ENCODE peak calls at places on chromosomes 5 and 9, in seven cellular contexts. I is CD8-positive, alpha-beta T cell; O is choroid plexus epithelial cell; S is foreskin keratinocyte; E is nephron progenitor cell; T is GM23338; H is fibroblast of villous mesenchyme. F is an unnamed sample.

GRCh38 chr5:65359569-65359968 is 122.2 kb downstream of the ADAMTS6 start:
- DNase-seq in O (no peak), H (no peak), S (no peak), E (no peak), I (no peak), T (no peak), F (no peak)

GRCh38 chr5:9034671-9035070 is 511.2 kb downstream of the SEMA5A start:
- DNase-seq in E (no peak), O (peak; percentile 94), H (peak; percentile 89), T (no peak), I (no peak), S (peak; percentile 47), F (no peak)

GRCh38 chr5:134642931-134643530 is 5.6 kb upstream of the SEC24A start:
- DNase-seq in T (no peak), H (no peak), E (no peak), I (no peak), S (no peak), O (no peak), F (no peak)

GRCh38 chr5:149282966-149283332 is 11.3 kb downstream of the AFAP1L1 start:
- DNase-seq in T (no peak), O (no peak), H (no peak), E (no peak), I (no peak), S (no peak), F (no peak)

GRCh38 chr5:166031926-166032325 is 2259.5 kb upstream of the WWC1 start:
- DNase-seq in I (no peak), S (peak; percentile 83), E (no peak), H (no peak), T (no peak), O (no peak), F (no peak)

GRCh38 chr5:67908145-67908765 is 307.3 kb upstream of the PIK3R1 start:
- DNase-seq in S (no peak), E (no peak), T (no peak), O (no peak), H (no peak), I (no peak), F (no peak)

GRCh38 chr5:5178121-5178520 is 38.0 kb downstream of the ADAMTS16 start:
- DNase-seq in E (peak; percentile 8), T (no peak), S (no peak), O (peak; percentile 54), H (no peak), I (no peak), F (no peak)

GRCh38 chr5:171421331-171422262 is 2.1 kb downstream of the FGF18 start:
- DNase-seq in H (no peak), I (no peak), S (no peak), T (peak; percentile 28), O (no peak), E (no peak), F (no peak)

GRCh38 chr9:6187272-6187671 is 28.3 kb upstream of the IL33 start:
- DNase-seq in T (no peak), E (no peak), H (no peak), I (no peak), S (no peak), O (no peak), F (no peak)

GRCh38 chr5:151213803-151214613 is 9.9 kb downstream of the CCDC69 start:
- DNase-seq in S (no peak), O (peak; percentile 78), T (peak; percentile 65), H (peak; percentile 87), I (peak; percentile 91), E (no peak), F (peak; percentile 62)

GRCh38 chr5:175694371-175695160 is 36.7 kb downstream of the HRH2 start:
- DNase-seq in H (no peak), S (no peak), I (no peak), T (no peak), O (no peak), E (no peak), F (no peak)

GRCh38 chr9:137312852-137313325 is 10.8 kb upstream of the NRARP start:
- DNase-seq in S (no peak), I (no peak), H (no peak), T (no peak), E (no peak), O (no peak), F (no peak)

GRCh38 chr5:9233035-9233434 is 312.8 kb downstream of the SEMA5A start:
- DNase-seq in O (no peak), T (no peak), E (no peak), H (no peak), S (no peak), I (no peak), F (no peak)

GRCh38 chr5:78565395-78565794 is 83.2 kb downstream of the LHFPL2 start:
- DNase-seq in I (no peak), H (no peak), E (no peak), S (no peak), T (no peak), O (no peak), F (no peak)

GRCh38 chr5:166441-167372 is 24.6 kb upstream of the LRRC14B start:
- DNase-seq in T (no peak), I (no peak), O (no peak), S (no peak), E (no peak), H (no peak), F (no peak)

GRCh38 chr9:22463205-22463604 is 16.6 kb downstream of the DMRTA1 start:
- DNase-seq in O (peak; percentile 4), I (no peak), S (peak; percentile 21), H (no peak), T (no peak), E (no peak), F (no peak)

GRCh38 chr9:98290411-98290810 is 35.0 kb upstream of the TBC1D2 start:
- DNase-seq in E (no peak), I (no peak), T (no peak), H (no peak), S (no peak), O (no peak), F (no peak)

GRCh38 chr9:33161011-33161588 is 6.0 kb downstream of the B4GALT1 start:
- DNase-seq in O (peak; percentile 97), T (no peak), H (peak; percentile 98), I (peak; percentile 68), E (no peak), S (peak; percentile 87), F (peak; percentile 44)

GRCh38 chr9:112831281-112831851 is 59.3 kb downstream of the SLC46A2 start:
- DNase-seq in T (no peak), H (no peak), I (no peak), E (no peak), O (no peak), S (no peak), F (no peak)

GRCh38 chr5:168162464-168162863 is 129.0 kb upstream of the WWC1 start:
- DNase-seq in S (no peak), H (no peak), E (no peak), O (no peak), I (no peak), T (peak; percentile 31), F (no peak)

GRCh38 chr9:71975833-71976232 is 64.4 kb downstream of the C9orf85 start:
- DNase-seq in I (no peak), E (no peak), T (no peak), O (peak; percentile 28), S (no peak), H (peak; percentile 18), F (no peak)

GRCh38 chr5:103021310-103021709 is 98.6 kb downstream of the GIN1 start:
- DNase-seq in T (no peak), E (no peak), S (no peak), O (peak; percentile 24), I (no peak), H (no peak), F (no peak)

GRCh38 chr5:82265052-82265451 is 13.1 kb downstream of the RPS23 start:
- DNase-seq in H (no peak), O (no peak), T (no peak), E (no peak), S (no peak), I (no peak), F (no peak)

GRCh38 chr5:98349251-98349989 is 424.0 kb upstream of the RGMB start:
- DNase-seq in I (no peak), O (peak; percentile 77), T (peak; percentile 74), E (no peak), H (peak; percentile 37), S (peak; percentile 76), F (no peak)

DNA sequence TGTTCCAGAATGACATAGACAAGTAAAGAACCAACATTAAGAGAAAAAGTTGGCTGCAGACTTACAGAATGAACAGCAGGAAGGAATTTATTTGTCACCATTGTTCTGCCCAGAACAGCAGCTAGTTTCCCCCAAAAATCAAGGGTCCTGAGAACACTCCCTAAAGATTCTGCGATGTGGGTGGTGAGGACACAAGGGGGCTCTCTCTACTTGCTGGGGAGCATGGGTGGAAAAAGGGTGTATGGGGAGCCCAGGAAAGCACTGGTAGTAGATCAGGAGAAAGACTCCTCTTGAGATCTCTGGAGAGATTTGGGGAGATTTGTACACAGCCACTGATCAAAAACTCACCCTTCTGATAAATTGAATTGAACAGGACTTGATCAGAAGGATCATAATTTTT is 316.5 kb downstream of the KCTD16 start:
- DNase-seq in I (no peak), S (no peak), H (no peak), O (no peak), T (peak; percentile 77), E (no peak), F (no peak)
- TF ChIP-seq CTCF in I (no peak), S (no peak), H (peak; percentile 16), O (peak; percentile 14), T (peak; percentile 91), E (no peak), F (no peak)

GRCh38 chr9:15308511-15308910 is 1.5 kb upstream of the TTC39B start:
- DNase-seq in T (no peak), S (peak; percentile 90), O (peak; percentile 82), I (no peak), H (peak; percentile 72), E (no peak), F (no peak)

GRCh38 chr9:15304620-15305019 is 2.4 kb downstream of the TTC39B start:
- DNase-seq in S (no peak), T (no peak), I (no peak), H (no peak), O (no peak), E (no peak), F (no peak)

GRCh38 chr9:15306068-15306756 is 804 bp downstream of the TTC39B start:
- DNase-seq in T (peak; percentile 73), I (peak; percentile 57), S (peak; percentile 64), E (peak; percentile 61), O (peak; percentile 63), H (peak; percentile 70), F (peak; percentile 38)

GRCh38 chr9:15307523-15307841 is 466 bp upstream of the TTC39B start:
- DNase-seq in O (no peak), I (no peak), E (no peak), H (no peak), S (no peak), T (no peak), F (no peak)

GRCh38 chr9:15306757-15307522 is at the start of gene TTC39B:
- DNase-seq in H (peak; percentile 90), O (peak; percentile 89), S (peak; percentile 79), E (peak; percentile 98), T (peak; percentile 98), I (peak; percentile 61), F (peak; percentile 70)
- TF ChIP-seq CTCF in H (peak; percentile 14), O (no peak), S (no peak), E (no peak), T (peak; percentile 19), I (no peak), F (no peak)

GRCh38 chr5:130198927-130199326 is 294.7 kb downstream of the CHSY3 start:
- DNase-seq in E (no peak), O (peak; percentile 73), T (peak; percentile 70), I (no peak), S (peak; percentile 11), H (peak; percentile 45), F (no peak)
- TF ChIP-seq CTCF in E (no peak), O (peak; percentile 71), T (peak; percentile 70), I (no peak), S (peak; percentile 44), H (peak; percentile 56), F (no peak)

GRCh38 chr5:161676109-161676508 is 9.4 kb upstream of the GABRA6 start:
- DNase-seq in T (peak; percentile 69), O (no peak), E (no peak), I (no peak), S (peak; percentile 0), H (no peak), F (no peak)
- TF ChIP-seq CTCF in T (peak; percentile 78), O (no peak), E (peak; percentile 58), I (no peak), S (no peak), H (no peak), F (no peak)

F was measured in activated B cell treated with CpG ODN at 0.5 μM for 24 hours.